ENCODE peak calls at places on chromosome 12, in five cellular contexts. One of them, this sample, is unnamed.

GRCh38 chr12:6370994-6371754 is 4.2 kb downstream of the SCNN1A start:
- DNase-seq in CD8-positive, alpha-beta memory T cell: no peak
- DNase-seq in cardiac muscle cell: no peak
- DNase-seq in IMR-90: peak; percentile 72
- DNase-seq in heart left ventricle: no peak
- DNase-seq in this sample: no peak

GRCh38 chr12:106771425-106771824 is 3.1 kb upstream of the RIC8B start:
- DNase-seq in CD8-positive, alpha-beta memory T cell: no peak
- DNase-seq in cardiac muscle cell: no peak
- DNase-seq in IMR-90: no peak
- DNase-seq in heart left ventricle: no peak
- DNase-seq in this sample: no peak

GRCh38 chr12:6821674-6822433 is at the start of gene GPR162:
- DNase-seq in CD8-positive, alpha-beta memory T cell: no peak
- DNase-seq in IMR-90: peak; percentile 48
- DNase-seq in heart left ventricle: peak; percentile 77
- DNase-seq in cardiac muscle cell: peak; percentile 86
- DNase-seq in this sample: no peak

GRCh38 chr12:3047961-3048360 is 29.2 kb upstream of the TSPAN9 start:
- DNase-seq in IMR-90: no peak
- DNase-seq in cardiac muscle cell: no peak
- DNase-seq in CD8-positive, alpha-beta memory T cell: no peak
- DNase-seq in heart left ventricle: no peak
- DNase-seq in this sample: no peak

GRCh38 chr12:22287776-22288621 is 46.5 kb downstream of the ST8SIA1 start:
- DNase-seq in CD8-positive, alpha-beta memory T cell: peak; percentile 1
- DNase-seq in heart left ventricle: no peak
- DNase-seq in IMR-90: peak; percentile 70
- DNase-seq in cardiac muscle cell: no peak
- DNase-seq in this sample: no peak

GRCh38 chr12:121428883-121429282 is 29.0 kb downstream of the RNF34 start:
- DNase-seq in IMR-90: no peak
- DNase-seq in CD8-positive, alpha-beta memory T cell: no peak
- DNase-seq in heart left ventricle: no peak
- DNase-seq in cardiac muscle cell: no peak
- DNase-seq in this sample: no peak

GRCh38 chr12:12606793-12607589 is 4.7 kb upstream of the CREBL2 start:
- DNase-seq in heart left ventricle: no peak
- DNase-seq in CD8-positive, alpha-beta memory T cell: no peak
- DNase-seq in cardiac muscle cell: no peak
- DNase-seq in IMR-90: peak; percentile 65
- DNase-seq in this sample: no peak

GRCh38 chr12:4824415-4824814 is 85.3 kb upstream of the KCNA1 start:
- DNase-seq in CD8-positive, alpha-beta memory T cell: no peak
- DNase-seq in IMR-90: peak; percentile 74
- DNase-seq in cardiac muscle cell: no peak
- DNase-seq in heart left ventricle: no peak
- DNase-seq in this sample: no peak

GRCh38 chr12:19529933-19530630 is 90.8 kb downstream of the AEBP2 start:
- DNase-seq in IMR-90: peak; percentile 59
- DNase-seq in heart left ventricle: no peak
- DNase-seq in CD8-positive, alpha-beta memory T cell: no peak
- DNase-seq in cardiac muscle cell: no peak
- DNase-seq in this sample: no peak

GRCh38 chr12:43676183-43676813 is 82.3 kb downstream of the PUS7L start:
- DNase-seq in IMR-90: peak; percentile 1
- DNase-seq in cardiac muscle cell: no peak
- DNase-seq in heart left ventricle: no peak
- DNase-seq in CD8-positive, alpha-beta memory T cell: no peak
- DNase-seq in this sample: no peak

GRCh38 chr12:57240926-57241555 is 9.9 kb downstream of the STAC3 start:
- DNase-seq in CD8-positive, alpha-beta memory T cell: no peak
- DNase-seq in IMR-90: no peak
- DNase-seq in heart left ventricle: no peak
- DNase-seq in cardiac muscle cell: no peak
- DNase-seq in this sample: no peak

GRCh38 chr12:110728628-110729027 is 14.1 kb downstream of the PPP1CC start:
- DNase-seq in cardiac muscle cell: no peak
- DNase-seq in CD8-positive, alpha-beta memory T cell: no peak
- DNase-seq in IMR-90: no peak
- DNase-seq in heart left ventricle: no peak
- DNase-seq in this sample: no peak

GRCh38 chr12:106101798-106102197 is 37.0 kb downstream of the NUAK1 start:
- DNase-seq in cardiac muscle cell: no peak
- DNase-seq in CD8-positive, alpha-beta memory T cell: no peak
- DNase-seq in IMR-90: no peak
- DNase-seq in heart left ventricle: no peak
- DNase-seq in this sample: no peak

GRCh38 chr12:32139064-32139421 is 32.4 kb downstream of the BICD1 start:
- DNase-seq in cardiac muscle cell: peak; percentile 20
- DNase-seq in heart left ventricle: no peak
- DNase-seq in IMR-90: peak; percentile 66
- DNase-seq in CD8-positive, alpha-beta memory T cell: no peak
- DNase-seq in this sample: no peak

GRCh38 chr12:12379831-12380730 is 23.2 kb downstream of the BORCS5 start:
- DNase-seq in heart left ventricle: no peak
- DNase-seq in IMR-90: no peak
- DNase-seq in cardiac muscle cell: no peak
- DNase-seq in CD8-positive, alpha-beta memory T cell: peak; percentile 39
- DNase-seq in this sample: peak; percentile 24

GRCh38 chr12:72369560-72369959 is 97.4 kb downstream of the TRHDE start:
- DNase-seq in IMR-90: peak; percentile 62
- DNase-seq in heart left ventricle: no peak
- DNase-seq in cardiac muscle cell: no peak
- DNase-seq in CD8-positive, alpha-beta memory T cell: no peak
- DNase-seq in this sample: no peak

GRCh38 chr12:45131506-45131905 is 80.6 kb upstream of the DBX2 start:
- DNase-seq in CD8-positive, alpha-beta memory T cell: no peak
- DNase-seq in IMR-90: no peak
- DNase-seq in cardiac muscle cell: no peak
- DNase-seq in heart left ventricle: no peak
- DNase-seq in this sample: no peak

GRCh38 chr12:95169368-95169767 is 47.9 kb downstream of the FGD6 start:
- DNase-seq in CD8-positive, alpha-beta memory T cell: no peak
- DNase-seq in cardiac muscle cell: no peak
- DNase-seq in IMR-90: peak; percentile 92
- DNase-seq in heart left ventricle: no peak
- DNase-seq in this sample: no peak

GRCh38 chr12:118032188-118032587 is 15.7 kb downstream of the RFC5 start:
- DNase-seq in cardiac muscle cell: no peak
- DNase-seq in CD8-positive, alpha-beta memory T cell: no peak
- DNase-seq in IMR-90: no peak
- DNase-seq in heart left ventricle: no peak
- DNase-seq in this sample: no peak

GRCh38 chr12:913919-914718 is 35.4 kb downstream of the RAD52 start:
- DNase-seq in cardiac muscle cell: no peak
- DNase-seq in CD8-positive, alpha-beta memory T cell: no peak
- DNase-seq in IMR-90: peak; percentile 91
- DNase-seq in heart left ventricle: no peak
- DNase-seq in this sample: no peak

GRCh38 chr12:72989458-72989947 is 717.3 kb downstream of the TRHDE start:
- DNase-seq in heart left ventricle: no peak
- DNase-seq in CD8-positive, alpha-beta memory T cell: no peak
- DNase-seq in IMR-90: no peak
- DNase-seq in cardiac muscle cell: no peak
- DNase-seq in this sample: no peak

GRCh38 chr12:63922446-63922845 is 77.9 kb downstream of the SRGAP1 start:
- DNase-seq in IMR-90: peak; percentile 73
- DNase-seq in CD8-positive, alpha-beta memory T cell: no peak
- DNase-seq in cardiac muscle cell: no peak
- DNase-seq in heart left ventricle: no peak
- DNase-seq in this sample: no peak

GRCh38 chr12:11630046-11630706 is 19.3 kb upstream of the ETV6 start:
- DNase-seq in cardiac muscle cell: peak; percentile 50
- DNase-seq in CD8-positive, alpha-beta memory T cell: no peak
- DNase-seq in heart left ventricle: no peak
- DNase-seq in IMR-90: no peak
- DNase-seq in this sample: no peak

GRCh38 chr12:57342207-57342691 is 88.6 kb downstream of the R3HDM2 start:
- DNase-seq in cardiac muscle cell: peak; percentile 83
- DNase-seq in heart left ventricle: peak; percentile 41
- DNase-seq in IMR-90: peak; percentile 54
- DNase-seq in CD8-positive, alpha-beta memory T cell: no peak
- DNase-seq in this sample: no peak

GRCh38 chr12:109987615-109988014 is 8.6 kb downstream of the GIT2 start:
- DNase-seq in heart left ventricle: no peak
- DNase-seq in IMR-90: peak; percentile 90
- DNase-seq in CD8-positive, alpha-beta memory T cell: no peak
- DNase-seq in cardiac muscle cell: no peak
- DNase-seq in this sample: no peak

GRCh38 chr12:6323340-6323994 is 13.0 kb downstream of the PLEKHG6 start:
- DNase-seq in cardiac muscle cell: peak; percentile 59
- DNase-seq in IMR-90: peak; percentile 94
- DNase-seq in CD8-positive, alpha-beta memory T cell: peak; percentile 28
- DNase-seq in heart left ventricle: peak; percentile 64
- DNase-seq in this sample: no peak

GRCh38 chr12:48586361-48586760 is 16.5 kb upstream of the LALBA start:
- DNase-seq in cardiac muscle cell: no peak
- DNase-seq in CD8-positive, alpha-beta memory T cell: no peak
- DNase-seq in IMR-90: no peak
- DNase-seq in heart left ventricle: no peak
- DNase-seq in this sample: no peak

GRCh38 chr12:104220931-104221330 is 5.4 kb downstream of the TXNRD1 start:
- DNase-seq in IMR-90: no peak
- DNase-seq in heart left ventricle: no peak
- DNase-seq in CD8-positive, alpha-beta memory T cell: no peak
- DNase-seq in cardiac muscle cell: no peak
- DNase-seq in this sample: no peak

GRCh38 chr12:104526751-104527150 is 70.0 kb downstream of the CHST11 start:
- DNase-seq in cardiac muscle cell: no peak
- DNase-seq in IMR-90: no peak
- DNase-seq in heart left ventricle: no peak
- DNase-seq in CD8-positive, alpha-beta memory T cell: no peak
- DNase-seq in this sample: no peak

GRCh38 chr12:119178544-119179334 is at the start of gene HSPB8:
- DNase-seq in cardiac muscle cell: peak; percentile 98
- DNase-seq in CD8-positive, alpha-beta memory T cell: no peak
- DNase-seq in IMR-90: peak; percentile 91
- DNase-seq in heart left ventricle: peak; percentile 93
- DNase-seq in this sample: no peak

GRCh38 chr12:2341871-2342270 is 289.1 kb downstream of the CACNA1C start:
- DNase-seq in cardiac muscle cell: no peak
- DNase-seq in CD8-positive, alpha-beta memory T cell: no peak
- DNase-seq in heart left ventricle: no peak
- DNase-seq in IMR-90: peak; percentile 89
- DNase-seq in this sample: no peak

GRCh38 chr12:116999066-116999465 is 88.3 kb downstream of the FBXW8 start:
- DNase-seq in IMR-90: no peak
- DNase-seq in CD8-positive, alpha-beta memory T cell: no peak
- DNase-seq in cardiac muscle cell: no peak
- DNase-seq in heart left ventricle: no peak
- DNase-seq in this sample: no peak

GRCh38 chr12:71069317-71069716 is 88.5 kb downstream of the TSPAN8 start:
- DNase-seq in cardiac muscle cell: no peak
- DNase-seq in CD8-positive, alpha-beta memory T cell: no peak
- DNase-seq in IMR-90: no peak
- DNase-seq in heart left ventricle: no peak
- DNase-seq in this sample: no peak

GRCh38 chr12:110917467-110917866 is 2.9 kb downstream of the MYL2 start:
- DNase-seq in CD8-positive, alpha-beta memory T cell: no peak
- DNase-seq in cardiac muscle cell: peak; percentile 38
- DNase-seq in IMR-90: peak; percentile 17
- DNase-seq in heart left ventricle: no peak
- DNase-seq in this sample: no peak

GRCh38 chr12:110307372-110307771 is 26.3 kb downstream of the ATP2A2 start:
- DNase-seq in CD8-positive, alpha-beta memory T cell: no peak
- DNase-seq in IMR-90: no peak
- DNase-seq in heart left ventricle: no peak
- DNase-seq in cardiac muscle cell: no peak
- DNase-seq in this sample: no peak

GRCh38 chr12:64104376-64104775 is 117.7 kb downstream of the KICS2 start:
- DNase-seq in CD8-positive, alpha-beta memory T cell: no peak
- DNase-seq in IMR-90: no peak
- DNase-seq in cardiac muscle cell: no peak
- DNase-seq in heart left ventricle: no peak
- DNase-seq in this sample: no peak

GRCh38 chr12:5439333-5439732 is 7.4 kb downstream of the NTF3 start:
- DNase-seq in heart left ventricle: no peak
- DNase-seq in CD8-positive, alpha-beta memory T cell: no peak
- DNase-seq in IMR-90: peak; percentile 24
- DNase-seq in cardiac muscle cell: no peak
- DNase-seq in this sample: no peak

GRCh38 chr12:13843841-13844240 is 137.6 kb downstream of the GRIN2B start:
- DNase-seq in cardiac muscle cell: no peak
- DNase-seq in IMR-90: no peak
- DNase-seq in heart left ventricle: no peak
- DNase-seq in CD8-positive, alpha-beta memory T cell: no peak
- DNase-seq in this sample: no peak

GRCh38 chr12:27192118-27192802 is 51.8 kb upstream of the STK38L start:
- DNase-seq in cardiac muscle cell: no peak
- DNase-seq in heart left ventricle: no peak
- DNase-seq in CD8-positive, alpha-beta memory T cell: no peak
- DNase-seq in IMR-90: no peak
- DNase-seq in this sample: no peak
- H3K4me3 ChIP-seq in cardiac muscle cell: no peak overlapping the region
- H3K4me3 ChIP-seq in heart left ventricle: no peak overlapping the region
- H3K4me3 ChIP-seq in CD8-positive, alpha-beta memory T cell: no peak overlapping the region
- H3K4me3 ChIP-seq in IMR-90: no peak overlapping the region
- H3K4me3 ChIP-seq in this sample: no peak overlapping the region

GRCh38 chr12:66596189-66596588 is 82.7 kb downstream of the GRIP1 start:
- DNase-seq in heart left ventricle: no peak
- DNase-seq in cardiac muscle cell: no peak
- DNase-seq in CD8-positive, alpha-beta memory T cell: no peak
- DNase-seq in IMR-90: peak; percentile 7
- DNase-seq in this sample: no peak

GRCh38 chr12:66589095-66589494 is 89.8 kb downstream of the GRIP1 start:
- DNase-seq in heart left ventricle: no peak
- DNase-seq in CD8-positive, alpha-beta memory T cell: no peak
- DNase-seq in IMR-90: no peak
- DNase-seq in cardiac muscle cell: no peak
- DNase-seq in this sample: no peak

GRCh38 chr12:66598081-66598480 is 80.8 kb downstream of the GRIP1 start:
- DNase-seq in cardiac muscle cell: no peak
- DNase-seq in heart left ventricle: no peak
- DNase-seq in CD8-positive, alpha-beta memory T cell: no peak
- DNase-seq in IMR-90: no peak
- DNase-seq in this sample: no peak

GRCh38 chr12:66590276-66590675 is 88.6 kb downstream of the GRIP1 start:
- DNase-seq in CD8-positive, alpha-beta memory T cell: no peak
- DNase-seq in cardiac muscle cell: no peak
- DNase-seq in heart left ventricle: no peak
- DNase-seq in IMR-90: no peak
- DNase-seq in this sample: no peak

GRCh38 chr12:66594688-66595087 is 84.2 kb downstream of the GRIP1 start:
- DNase-seq in CD8-positive, alpha-beta memory T cell: no peak
- DNase-seq in IMR-90: no peak
- DNase-seq in heart left ventricle: no peak
- DNase-seq in cardiac muscle cell: no peak
- DNase-seq in this sample: no peak
- H3K4me3 ChIP-seq in CD8-positive, alpha-beta memory T cell: no peak overlapping the region
- H3K4me3 ChIP-seq in IMR-90: no peak overlapping the region
- H3K4me3 ChIP-seq in heart left ventricle: no peak overlapping the region
- H3K4me3 ChIP-seq in cardiac muscle cell: no peak overlapping the region
- H3K4me3 ChIP-seq in this sample: no peak overlapping the region

GRCh38 chr12:9114946-9115345 is 773 bp downstream of the A2M start:
- DNase-seq in cardiac muscle cell: no peak
- DNase-seq in heart left ventricle: no peak
- DNase-seq in CD8-positive, alpha-beta memory T cell: no peak
- DNase-seq in IMR-90: no peak
- DNase-seq in this sample: no peak
- H3K4me3 ChIP-seq in cardiac muscle cell: peak overlapping the region; percentile 8
- H3K4me3 ChIP-seq in heart left ventricle: peak overlapping the region; percentile 54
- H3K4me3 ChIP-seq in CD8-positive, alpha-beta memory T cell: no peak overlapping the region
- H3K4me3 ChIP-seq in IMR-90: peak overlapping the region; percentile 25
- H3K4me3 ChIP-seq in this sample: no peak overlapping the region

GRCh38 chr12:15778126-15778525 is 11.1 kb downstream of the EPS8 start:
- DNase-seq in IMR-90: no peak
- DNase-seq in heart left ventricle: no peak
- DNase-seq in CD8-positive, alpha-beta memory T cell: no peak
- DNase-seq in cardiac muscle cell: no peak
- DNase-seq in this sample: no peak
- H3K4me3 ChIP-seq in IMR-90: no peak overlapping the region
- H3K4me3 ChIP-seq in heart left ventricle: no peak overlapping the region
- H3K4me3 ChIP-seq in CD8-positive, alpha-beta memory T cell: no peak overlapping the region
- H3K4me3 ChIP-seq in cardiac muscle cell: no peak overlapping the region
- H3K4me3 ChIP-seq in this sample: no peak overlapping the region